ENCODE peak calls at places on chromosomes 2 and 18, in six cellular contexts. N is caudate nucleus; M is EL; V is activated naive CD4-positive, alpha-beta T cell; X is heart right ventricle; D is KG1. T is an unnamed sample.

GRCh38 chr18:76621782-76622495 is 126.9 kb upstream of the ZNF516 start:
- DNase-seq in N (no peak), M (peak; percentile 23), V (no peak), X (no peak), D (no peak), T (peak; percentile 25)

GRCh38 chr18:35311506-35311905 is 21.5 kb upstream of the ZSCAN30 start:
- DNase-seq in N (no peak), M (peak; percentile 65), V (no peak), X (no peak), D (no peak), T (peak; percentile 77)

GRCh38 chr2:54208364-54209240 is 47.4 kb downstream of the TSPYL6 start:
- DNase-seq in N (no peak), M (peak; percentile 63), V (no peak), X (peak; percentile 33), D (no peak), T (peak; percentile 31)

GRCh38 chr18:2326999-2327398 is 244.3 kb downstream of the METTL4 start:
- DNase-seq in N (no peak), M (no peak), V (no peak), X (no peak), D (no peak), T (peak; percentile 9)

GRCh38 chr2:139059617-139060016 is 279.4 kb upstream of the NXPH2 start:
- DNase-seq in N (no peak), M (no peak), V (no peak), X (no peak), D (no peak), T (no peak)

GRCh38 chr18:44598514-44598913 is 82.2 kb upstream of the SETBP1 start:
- DNase-seq in N (no peak), M (no peak), V (no peak), X (no peak), D (no peak), T (no peak)

GRCh38 chr2:231682546-231683291 is 25.6 kb upstream of the PTMA start:
- DNase-seq in N (no peak), M (no peak), V (no peak), X (no peak), D (no peak), T (no peak)

GRCh38 chr2:135043345-135043744 is 3.9 kb downstream of the MAP3K19 start:
- DNase-seq in N (no peak), M (no peak), V (peak; percentile 3), X (no peak), D (no peak), T (no peak)

GRCh38 chr2:239398536-239398935 is 2.3 kb downstream of the HDAC4 start:
- DNase-seq in N (no peak), M (no peak), V (no peak), X (no peak), D (no peak), T (no peak)

GRCh38 chr18:68024716-68025115 is 508.2 kb upstream of the DSEL start:
- DNase-seq in N (no peak), M (no peak), V (no peak), X (no peak), D (no peak), T (no peak)

GRCh38 chr2:134167015-134167414 is 86.9 kb upstream of the MGAT5 start:
- DNase-seq in N (no peak), M (peak; percentile 22), V (no peak), X (no peak), D (no peak), T (peak; percentile 26)

GRCh38 chr2:162114291-162114690 is 37.8 kb downstream of the GCG start:
- DNase-seq in N (no peak), M (peak; percentile 11), V (no peak), X (no peak), D (no peak), T (peak; percentile 61)

GRCh38 chr2:149561309-149561926 is 26.2 kb downstream of the MMADHC start:
- DNase-seq in N (no peak), M (peak; percentile 42), V (no peak), X (no peak), D (peak; percentile 36), T (peak; percentile 25)

GRCh38 chr18:55489742-55490055 is 98.3 kb downstream of the TCF4 start:
- DNase-seq in N (no peak), M (no peak), V (no peak), X (no peak), D (no peak), T (no peak)

GRCh38 chr18:7657050-7657449 is 89.9 kb downstream of the PTPRM start:
- DNase-seq in N (no peak), M (no peak), V (no peak), X (peak; percentile 58), D (no peak), T (no peak)

GRCh38 chr2:218003265-218003950 is 613 bp upstream of the TNS1 start:
- DNase-seq in N (no peak), M (peak; percentile 52), V (no peak), X (peak; percentile 60), D (no peak), T (no peak)

GRCh38 chr2:37189452-37190153 is 1.1 kb upstream of the SULT6B1 start:
- DNase-seq in N (no peak), M (peak; percentile 86), V (no peak), X (no peak), D (no peak), T (peak; percentile 90)